ENCODE peak calls at places on chromosomes 11 and 22, in four cellular contexts. P is A549, U is sigmoid colon, N is H1. S is an unnamed sample.

GRCh38 chr22:23713696-23714595 is 23.1 kb downstream of the RGL4 start:
- DNase-seq in U (no peak), P (no peak), N (no peak), S (no peak)

GRCh38 chr11:3797329-3798090 is at the start of gene NUP98:
- DNase-seq in N (peak), U (peak), P (peak), S (peak)

GRCh38 chr11:128456566-128457268 is 130.6 kb downstream of the ETS1 start:
- DNase-seq in U (no peak), P (no peak), N (no peak), S (no peak)

GRCh38 chr11:68503792-68504191 is 43.2 kb downstream of the PPP6R3 start:
- DNase-seq in U (no peak), N (no peak), P (no peak), S (no peak)

GRCh38 chr11:61601512-61601911 is 20.6 kb upstream of the SYT7 start:
- DNase-seq in N (no peak), P (no peak), U (no peak), S (no peak)

GRCh38 chr11:130527648-130528300 is 79.3 kb downstream of the ADAMTS15 start:
- DNase-seq in U (no peak), N (no peak), P (no peak), S (peak)

GRCh38 chr22:23064381-23065068 is 5.8 kb upstream of the GNAZ start:
- DNase-seq in P (no peak), N (peak), U (peak), S (no peak)

GRCh38 chr11:96082002-96082899 is 158.3 kb upstream of the MTMR2 start:
- DNase-seq in P (no peak), U (no peak), N (no peak), S (no peak)

GRCh38 chr11:63620928-63621539 is 6.8 kb upstream of the PLAAT3 start:
- DNase-seq in U (no peak), P (no peak), N (peak), S (no peak)

DNA sequence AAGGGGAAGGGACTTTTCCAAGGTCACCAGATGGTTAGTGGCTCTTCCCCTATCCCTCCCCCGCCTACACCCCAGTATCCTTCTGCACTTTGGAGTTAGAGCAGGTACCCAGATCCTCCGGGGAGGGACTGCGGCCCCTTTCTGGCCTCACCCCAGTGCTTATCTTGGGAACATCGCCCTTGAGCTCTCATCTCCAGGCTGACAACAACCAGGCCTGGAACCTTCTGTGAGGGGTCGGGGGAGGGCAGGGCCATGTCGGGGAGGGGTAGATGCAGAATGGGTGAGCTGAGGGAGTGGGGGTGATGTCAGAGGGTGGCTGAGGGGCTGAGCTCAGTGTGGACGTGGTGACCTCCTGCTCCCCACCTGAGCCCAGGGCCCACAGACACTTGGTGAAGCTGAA is 7.5 kb upstream of the NAALADL1 start:
- DNase-seq in U (no peak), P (no peak), N (no peak), S (no peak)
- H3K27ac ChIP-seq in U (no peak), P (no peak), N (peak), S (no peak)

DNA sequence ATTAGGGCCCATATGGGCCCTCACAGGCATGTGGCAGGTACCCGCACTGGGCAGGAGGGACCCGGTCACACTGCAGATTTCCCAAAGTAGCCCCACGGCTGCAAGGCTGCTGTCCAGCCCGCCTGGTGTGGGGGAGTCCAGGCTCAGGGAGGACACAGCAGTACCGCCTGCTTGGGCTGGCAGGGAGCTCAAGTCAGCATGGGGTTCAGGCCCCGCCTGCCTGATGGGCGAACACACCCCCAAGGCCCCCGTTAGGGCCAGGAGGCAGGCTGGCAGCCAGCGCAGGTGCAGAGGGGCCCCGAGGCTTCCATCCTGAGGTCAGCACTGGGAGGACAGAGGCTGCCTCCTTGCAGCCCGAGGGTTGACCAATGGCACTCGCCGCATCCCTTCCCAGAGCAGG is 5.5 kb downstream of the ZDHHC8 start:
- DNase-seq in U (no peak), P (no peak), N (no peak), S (no peak)
- H3K27ac ChIP-seq in U (peak), P (no peak), N (no peak), S (no peak)

GRCh38 chr11:122183933-122184332 is 67.9 kb upstream of the BLID start:
- DNase-seq in N (no peak), U (no peak), P (no peak), S (no peak)
- H3K27ac ChIP-seq in N (no peak), U (no peak), P (no peak), S (no peak)

GRCh38 chr22:29831186-29831921 is 6.7 kb downstream of the ASCC2 start:
- DNase-seq in U (no peak), P (no peak), N (no peak), S (no peak)
- H3K27ac ChIP-seq in U (no peak), P (no peak), N (no peak), S (no peak)

DNA sequence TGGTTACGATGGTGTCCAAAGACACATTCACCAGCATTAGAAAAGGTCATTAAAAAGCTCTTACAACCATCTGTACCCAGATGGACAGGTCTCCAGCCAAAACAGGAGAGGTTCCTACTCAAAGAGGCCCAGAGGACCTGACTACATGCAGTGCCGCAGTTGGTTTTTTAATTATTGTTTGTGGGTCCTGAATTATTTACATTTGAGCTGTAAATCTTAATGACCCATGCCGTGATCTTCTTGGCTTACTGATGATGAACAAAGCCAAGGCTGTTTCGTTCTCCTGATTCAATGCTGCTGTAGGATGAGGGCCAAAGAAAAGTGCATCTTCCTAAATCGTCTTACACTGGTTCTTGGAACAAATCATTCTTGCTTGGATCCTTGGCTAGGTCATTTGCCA is 83.7 kb downstream of the CADM1 start:
- DNase-seq in U (no peak), P (no peak), N (no peak), S (no peak)
- H3K27ac ChIP-seq in U (no peak), P (no peak), N (no peak), S (no peak)

DNA sequence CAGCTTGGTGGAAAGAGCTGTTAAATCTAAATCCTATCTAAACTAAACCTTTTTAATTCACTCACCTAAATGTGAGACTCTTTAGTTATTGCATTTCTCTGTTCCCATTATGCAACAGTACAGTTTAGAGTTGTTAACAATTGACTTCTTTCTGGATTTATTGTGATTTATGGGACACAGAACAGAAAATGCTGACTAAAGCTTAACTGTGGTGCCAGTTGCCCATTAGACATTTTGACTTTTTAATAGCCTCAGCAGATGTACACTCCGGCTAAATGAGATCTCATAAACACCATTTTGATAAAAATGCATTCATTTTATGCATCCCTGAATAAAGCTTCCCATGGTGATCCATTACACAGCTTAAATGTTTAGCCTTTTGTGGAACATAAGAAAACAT is 356.6 kb downstream of the CASP12 start:
- DNase-seq in P (no peak), U (no peak), N (no peak), S (no peak)
- H3K27ac ChIP-seq in P (no peak), U (no peak), N (no peak), S (no peak)